ENCODE peak calls at places on chromosomes 16 and 17, in ten cellular contexts. N, D, F, V, P, M, L, E, U and B are unnamed samples.

GRCh38 chr16:1464894-1465566 is 9.8 kb downstream of the CLCN7 start:
- DNase-seq in P (no peak), F (no peak), V (no peak), E (no peak), L (no peak), D (no peak), N (no peak), U (no peak), M (no peak), B (no peak)

GRCh38 chr16:84074721-84075120 is 32.1 kb upstream of the SLC38A8 start:
- DNase-seq in M (no peak), D (no peak), L (no peak), F (no peak), E (no peak), N (no peak), V (no peak), U (no peak), P (no peak), B (no peak)

GRCh38 chr17:44749076-44750020 is 9.4 kb upstream of the ADAM11 start:
- DNase-seq in F (no peak), M (no peak), L (no peak), U (no peak), N (no peak), E (no peak), D (no peak), V (no peak), P (no peak), B (no peak)

GRCh38 chr16:30621765-30622164 is 11.6 kb upstream of the ZNF689 start:
- DNase-seq in E (no peak), U (no peak), N (no peak), V (no peak), D (no peak), L (no peak), F (no peak), M (no peak), P (no peak), B (peak)

GRCh38 chr17:77755410-77755963 is 203.0 kb upstream of the TNRC6C start:
- DNase-seq in V (no peak), L (no peak), D (no peak), P (no peak), N (no peak), U (no peak), E (no peak), F (no peak), M (no peak), B (no peak)

GRCh38 chr17:65547253-65547670 is 14.2 kb downstream of the AXIN2 start:
- DNase-seq in F (no peak), V (peak), U (no peak), E (no peak), D (peak), N (peak), L (no peak), P (no peak), M (no peak), B (no peak)

GRCh38 chr17:80036715-80037477 is 454 bp downstream of the CCDC40 start:
- DNase-seq in U (no peak), L (no peak), V (peak), D (no peak), E (peak), P (no peak), F (no peak), N (peak), M (peak), B (peak)

GRCh38 chr17:5758651-5759050 is 174.3 kb upstream of the NLRP1 start:
- DNase-seq in N (no peak), M (no peak), E (peak), L (no peak), P (no peak), D (peak), V (no peak), U (no peak), F (no peak), B (no peak)

GRCh38 chr16:69410285-69410990 is 14.0 kb upstream of the CYB5B start:
- DNase-seq in L (no peak), M (no peak), V (no peak), P (no peak), E (no peak), F (no peak), N (no peak), U (no peak), D (peak), B (peak)

GRCh38 chr17:7889166-7889584 is 586 bp downstream of the CHD3 start:
- DNase-seq in N (peak), D (peak), F (peak), E (peak), V (peak), U (no peak), P (no peak), L (peak), M (no peak), B (peak)